ENCODE peak calls at places on chromosomes 12 and 14, in ten cellular contexts. S is ovary; H is fibroblast of pulmonary artery; D is thyroid gland; N is foreskin fibroblast; B is CD4-positive, CD25-positive, alpha-beta regulatory T cell; I is fibroblast of lung; M is epithelial cell of proximal tubule; U is brain microvascular endothelial cell; O is tibial artery. Z is an unnamed sample.

GRCh38 chr14:105694961-105695360 is 168.6 kb downstream of the TMEM121 start:
- DNase-seq in H (no peak), B (no peak), O (no peak), D (no peak), N (no peak), M (no peak), S (no peak), I (no peak), U (no peak), Z (no peak)

GRCh38 chr14:91396959-91397815 is 20.4 kb downstream of the CCDC88C start:
- DNase-seq in M (no peak), N (no peak), U (no peak), H (no peak), O (no peak), B (peak), I (no peak), D (no peak), S (no peak), Z (peak)

GRCh38 chr14:50342211-50343080 is 30.3 kb downstream of the DMAC2L start:
- DNase-seq in U (peak), H (peak), N (peak), I (peak), O (peak), S (peak), D (peak), B (peak), M (no peak), Z (peak)

GRCh38 chr12:50647479-50647878 is 116.4 kb upstream of the ATF1 start:
- DNase-seq in D (no peak), I (peak), H (peak), B (no peak), U (no peak), S (no peak), O (no peak), N (peak), M (peak), Z (peak)

GRCh38 chr12:124637586-124637985 is 70.2 kb upstream of the NCOR2 start:
- DNase-seq in N (no peak), M (no peak), D (no peak), S (no peak), U (no peak), H (no peak), B (no peak), O (no peak), I (no peak), Z (peak)

GRCh38 chr12:132148368-132149045 is 4.2 kb downstream of the NOC4L start:
- DNase-seq in H (no peak), B (no peak), M (no peak), I (no peak), S (no peak), D (no peak), N (no peak), U (no peak), O (no peak), Z (no peak)

GRCh38 chr12:113113397-113113796 is 22.2 kb downstream of the RASAL1 start:
- DNase-seq in N (no peak), B (no peak), D (no peak), I (no peak), M (no peak), S (no peak), U (no peak), O (no peak), H (no peak), Z (no peak)

GRCh38 chr12:111351026-111351425 is 17.9 kb downstream of the PHETA1 start:
- DNase-seq in S (no peak), B (no peak), D (no peak), N (no peak), I (no peak), O (no peak), U (no peak), H (no peak), M (no peak), Z (no peak)

GRCh38 chr12:18951219-18951618 is 178.3 kb upstream of the PLEKHA5 start:
- DNase-seq in U (no peak), S (no peak), D (no peak), N (no peak), H (no peak), M (no peak), B (no peak), I (no peak), O (no peak), Z (no peak)

GRCh38 chr14:73695997-73696396 is 18.2 kb downstream of the PNMA1 start:
- DNase-seq in S (no peak), U (no peak), D (no peak), O (no peak), I (no peak), H (no peak), B (no peak), M (no peak), N (no peak), Z (no peak)

GRCh38 chr12:64678248-64678647 is 68.0 kb downstream of the RASSF3 start:
- DNase-seq in I (no peak), S (no peak), H (no peak), O (no peak), U (no peak), D (no peak), B (no peak), N (no peak), M (no peak), Z (peak)

GRCh38 chr14:66944872-66945271 is 244.4 kb upstream of the GARIN2 start:
- DNase-seq in N (peak), U (peak), D (no peak), S (no peak), I (peak), H (peak), B (peak), M (no peak), O (no peak), Z (peak)

GRCh38 chr12:122946690-122947271 is 19.5 kb downstream of the ABCB9 start:
- DNase-seq in I (peak), H (peak), O (peak), D (peak), M (peak), U (peak), N (peak), S (peak), B (no peak), Z (peak)

GRCh38 chr12:122948605-122949004 is 17.7 kb downstream of the ABCB9 start:
- DNase-seq in S (no peak), B (no peak), U (no peak), M (no peak), D (no peak), O (no peak), N (no peak), I (no peak), H (no peak), Z (no peak)

GRCh38 chr12:122949405-122949804 is 16.9 kb downstream of the ABCB9 start:
- DNase-seq in S (no peak), N (no peak), H (no peak), D (no peak), U (no peak), I (no peak), M (no peak), B (no peak), O (no peak), Z (no peak)

GRCh38 chr12:122945047-122945592 is 21.1 kb downstream of the ABCB9 start:
- DNase-seq in D (no peak), M (no peak), S (no peak), H (no peak), N (no peak), O (no peak), I (no peak), U (no peak), B (no peak), Z (no peak)

GRCh38 chr12:122947352-122947792 is 18.9 kb downstream of the ABCB9 start:
- DNase-seq in U (no peak), O (peak), I (no peak), S (no peak), N (no peak), M (no peak), B (no peak), D (no peak), H (no peak), Z (no peak)
- H3K4me3 ChIP-seq in U (no peak), O (no peak), I (no peak), S (no peak), N (no peak), M (no peak), B (no peak), D (no peak), H (no peak), Z (no peak)

GRCh38 chr12:57850924-57851323 is 4.4 kb upstream of the CTDSP2 start:
- DNase-seq in D (no peak), S (no peak), O (no peak), I (no peak), B (no peak), N (no peak), M (no peak), H (no peak), U (no peak), Z (no peak)

GRCh38 chr12:57853864-57854556 is 7.5 kb upstream of the CTDSP2 start:
- DNase-seq in M (no peak), U (no peak), O (no peak), I (no peak), D (no peak), S (no peak), H (no peak), N (no peak), B (no peak), Z (peak)

GRCh38 chr12:57851552-57852186 is 5.1 kb upstream of the CTDSP2 start:
- DNase-seq in O (no peak), U (no peak), B (no peak), N (no peak), M (no peak), H (no peak), I (no peak), S (no peak), D (no peak), Z (no peak)

GRCh38 chr12:57852195-57852594 is 5.7 kb upstream of the CTDSP2 start:
- DNase-seq in M (no peak), D (peak), U (no peak), N (no peak), O (peak), S (no peak), I (no peak), B (no peak), H (no peak), Z (no peak)

GRCh38 chr12:57852620-57853509 is 6.3 kb upstream of the CTDSP2 start:
- DNase-seq in D (peak), S (peak), I (no peak), N (no peak), U (no peak), M (no peak), B (no peak), H (no peak), O (peak), Z (no peak)
- H3K4me3 ChIP-seq in D (peak), S (peak), I (peak), N (peak), U (peak), M (no peak), B (no peak), H (peak), O (peak), Z (no peak)

DNA sequence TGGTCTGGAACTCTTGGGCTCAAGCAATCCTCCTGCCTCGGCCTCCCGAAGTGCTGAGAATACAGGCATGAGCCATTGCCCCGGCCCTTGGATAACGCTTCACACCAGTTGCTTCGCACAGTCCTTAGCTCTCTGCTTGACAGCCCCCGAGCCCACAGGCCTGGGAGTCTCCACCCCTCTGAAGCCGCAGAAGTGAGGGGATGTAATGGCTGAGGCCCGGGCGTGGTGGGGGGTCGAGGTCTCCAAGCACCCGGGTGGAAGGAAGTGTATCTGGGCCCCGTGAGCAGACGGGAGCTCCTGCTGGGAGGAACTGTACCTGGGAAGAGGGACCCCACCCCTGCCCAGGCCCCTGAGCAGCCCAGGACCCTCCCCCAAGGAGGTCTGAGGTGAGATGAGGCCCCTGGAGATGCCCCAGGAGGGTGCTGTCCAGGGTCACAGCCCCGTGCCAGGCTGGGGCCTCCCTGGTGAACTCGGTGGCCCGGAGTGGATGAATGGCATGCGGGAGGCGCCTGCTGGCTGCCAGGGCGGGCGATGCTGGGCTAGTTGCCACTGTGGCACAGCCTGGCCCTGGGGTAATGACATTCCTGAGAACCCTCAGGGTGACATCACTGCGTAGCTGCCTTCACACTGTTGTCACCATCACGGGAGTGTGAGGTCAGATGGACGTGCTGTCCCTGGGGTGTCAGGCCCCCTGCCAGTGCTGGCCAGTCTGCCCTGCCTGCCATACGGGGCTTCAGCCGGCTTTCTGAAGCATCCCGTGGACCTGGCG is 48.9 kb downstream of the KIF26A start:
- DNase-seq in H (no peak), B (no peak), N (no peak), M (no peak), D (no peak), U (no peak), I (no peak), S (no peak), O (no peak), Z (no peak)
- H3K4me3 ChIP-seq in H (no peak), B (no peak), N (no peak), M (no peak), D (no peak), U (no peak), I (no peak), S (no peak), O (no peak), Z (no peak)

GRCh38 chr14:93981874-93982683 is 5.7 kb upstream of the ASB2 start:
- DNase-seq in O (no peak), N (no peak), B (no peak), S (no peak), D (no peak), H (no peak), I (no peak), U (no peak), M (no peak), Z (no peak)

GRCh38 chr14:93978735-93979134 is 2.4 kb upstream of the ASB2 start:
- DNase-seq in U (no peak), H (no peak), M (no peak), I (no peak), O (no peak), B (no peak), N (no peak), S (no peak), D (no peak), Z (no peak)

GRCh38 chr14:93982684-93983007 is 6.3 kb upstream of the ASB2 start:
- DNase-seq in H (no peak), B (no peak), M (no peak), U (no peak), D (no peak), I (no peak), S (no peak), N (no peak), O (no peak), Z (no peak)

GRCh38 chr14:93980464-93981201 is 4.3 kb upstream of the ASB2 start:
- DNase-seq in B (no peak), I (peak), O (peak), N (no peak), S (peak), M (no peak), D (no peak), U (no peak), H (no peak), Z (no peak)

GRCh38 chr14:93981316-93981715 is 4.9 kb upstream of the ASB2 start:
- DNase-seq in M (no peak), N (no peak), D (no peak), U (no peak), B (no peak), H (no peak), O (no peak), S (no peak), I (no peak), Z (no peak)
- H3K4me3 ChIP-seq in M (no peak), N (no peak), D (no peak), U (no peak), B (no peak), H (no peak), O (no peak), S (no peak), I (no peak), Z (no peak)

GRCh38 chr12:89538902-89539301 is 13.1 kb upstream of the POC1B start:
- DNase-seq in S (no peak), I (no peak), U (no peak), H (no peak), D (no peak), M (no peak), O (no peak), B (no peak), N (no peak), Z (no peak)
- H3K4me3 ChIP-seq in S (no peak), I (no peak), U (no peak), H (no peak), D (no peak), M (no peak), O (no peak), B (no peak), N (no peak), Z (no peak)

GRCh38 chr12:53560912-53561589 is 53.8 kb upstream of the NPFF start:
- DNase-seq in U (peak), N (no peak), I (no peak), M (no peak), O (no peak), H (no peak), D (no peak), S (no peak), B (no peak), Z (no peak)

GRCh38 chr12:53564276-53564675 is 57.0 kb upstream of the NPFF start:
- DNase-seq in N (no peak), O (no peak), B (peak), I (no peak), D (no peak), S (no peak), M (no peak), H (no peak), U (no peak), Z (no peak)

GRCh38 chr12:53563452-53563851 is 56.2 kb upstream of the NPFF start:
- DNase-seq in U (no peak), H (no peak), B (no peak), N (no peak), I (no peak), O (no peak), D (no peak), S (no peak), M (no peak), Z (no peak)

GRCh38 chr12:53560386-53560785 is 53.1 kb upstream of the NPFF start:
- DNase-seq in S (no peak), H (peak), I (peak), N (peak), O (no peak), M (no peak), D (no peak), B (no peak), U (peak), Z (no peak)

GRCh38 chr12:53561590-53561953 is 54.3 kb upstream of the NPFF start:
- DNase-seq in M (peak), H (peak), B (no peak), N (peak), D (no peak), S (no peak), I (peak), O (no peak), U (peak), Z (peak)
- H3K4me3 ChIP-seq in M (no peak), H (no peak), B (no peak), N (no peak), D (no peak), S (no peak), I (no peak), O (no peak), U (no peak), Z (no peak)

GRCh38 chr12:118292836-118293235 is 79.9 kb downstream of the TAOK3 start:
- DNase-seq in B (no peak), I (no peak), H (peak), O (no peak), S (no peak), U (no peak), D (no peak), M (no peak), N (peak), Z (peak)
- H3K4me3 ChIP-seq in B (no peak), I (no peak), H (no peak), O (no peak), S (no peak), U (no peak), D (no peak), M (no peak), N (no peak), Z (no peak)

GRCh38 chr12:119673634-119674033 is 5.7 kb downstream of the PRKAB1 start:
- DNase-seq in U (no peak), B (no peak), M (no peak), I (no peak), O (no peak), H (no peak), D (peak), S (no peak), N (no peak), Z (peak)

GRCh38 chr12:119668315-119668651 is 350 bp downstream of the PRKAB1 start:
- DNase-seq in S (no peak), I (peak), O (no peak), N (no peak), M (no peak), U (no peak), B (no peak), H (no peak), D (no peak), Z (peak)

GRCh38 chr12:119669744-119670472 is 2.0 kb downstream of the PRKAB1 start:
- DNase-seq in O (no peak), N (no peak), U (no peak), D (no peak), M (peak), S (no peak), I (no peak), B (no peak), H (no peak), Z (peak)

GRCh38 chr12:119672194-119672593 is 4.3 kb downstream of the PRKAB1 start:
- DNase-seq in B (no peak), S (no peak), O (no peak), D (no peak), U (no peak), M (no peak), N (no peak), I (no peak), H (no peak), Z (no peak)

DNA sequence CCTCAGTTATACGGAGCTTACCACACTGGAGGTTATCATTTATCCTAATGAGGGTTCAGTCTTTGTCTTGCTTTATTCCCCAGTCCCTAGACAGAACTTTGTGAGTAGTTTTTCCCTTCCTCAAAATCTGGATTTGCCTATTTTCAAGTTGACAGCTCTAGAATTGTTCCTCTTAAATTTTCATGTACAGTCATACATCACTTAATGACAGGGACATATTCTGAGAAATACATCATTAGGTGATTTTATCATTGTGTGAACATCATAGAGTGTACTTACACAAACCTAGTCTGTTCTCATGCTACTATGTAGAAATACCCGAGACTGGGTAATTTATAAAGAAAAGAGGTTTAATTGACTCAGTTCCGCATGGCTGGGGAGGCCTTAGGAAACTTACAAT is 3.1 kb downstream of the PRKAB1 start:
- DNase-seq in M (no peak), H (no peak), I (no peak), D (no peak), U (no peak), O (no peak), N (no peak), S (no peak), B (no peak), Z (no peak)
- H3K4me3 ChIP-seq in M (peak), H (no peak), I (no peak), D (no peak), U (no peak), O (no peak), N (no peak), S (no peak), B (no peak), Z (no peak)